ENCODE peak calls at places on chromosomes 13 and 19, in six cellular contexts. One of them, this sample, is unnamed.

GRCh38 chr19:23525265-23525862 is 130.1 kb upstream of the ZNF91 start:
- DNase-seq in activated T-helper 1 cell treated with Interleukin-2 at 50 U/mL for 16 hours: no peak
- DNase-seq in neuronal stem cell: no peak
- DNase-seq in stimulated activated CD8-positive, alpha-beta memory T cell treated with anti-CD3 and anti-CD28 coated beads, Interleukin-15, amount 100 ng/mL, for 24 hours: no peak
- DNase-seq in activated B cell treated with CpG ODN at 0.5 μM for 24 hours: no peak
- DNase-seq in activated T-helper 9 cell treated with anti-CD3 and anti-CD28 coated beads, Interleukin-2, amount 50 U/mL, for 16 hours: no peak
- DNase-seq in this sample: no peak

GRCh38 chr13:39655041-39655568 is 357 bp upstream of the COG6 start:
- DNase-seq in activated T-helper 9 cell treated with anti-CD3 and anti-CD28 coated beads, Interleukin-2, amount 50 U/mL, for 16 hours: no peak
- DNase-seq in neuronal stem cell: peak
- DNase-seq in activated B cell treated with CpG ODN at 0.5 μM for 24 hours: no peak
- DNase-seq in activated T-helper 1 cell treated with Interleukin-2 at 50 U/mL for 16 hours: no peak
- DNase-seq in stimulated activated CD8-positive, alpha-beta memory T cell treated with anti-CD3 and anti-CD28 coated beads, Interleukin-15, amount 100 ng/mL, for 24 hours: no peak
- DNase-seq in this sample: no peak

GRCh38 chr13:97339019-97339988 is 94.7 kb upstream of the RAP2A start:
- DNase-seq in activated T-helper 9 cell treated with anti-CD3 and anti-CD28 coated beads, Interleukin-2, amount 50 U/mL, for 16 hours: no peak
- DNase-seq in activated B cell treated with CpG ODN at 0.5 μM for 24 hours: no peak
- DNase-seq in neuronal stem cell: no peak
- DNase-seq in stimulated activated CD8-positive, alpha-beta memory T cell treated with anti-CD3 and anti-CD28 coated beads, Interleukin-15, amount 100 ng/mL, for 24 hours: no peak
- DNase-seq in activated T-helper 1 cell treated with Interleukin-2 at 50 U/mL for 16 hours: no peak
- DNase-seq in this sample: peak

GRCh38 chr19:9793051-9793591 is 24.6 kb upstream of the ZNF846 start:
- DNase-seq in activated T-helper 9 cell treated with anti-CD3 and anti-CD28 coated beads, Interleukin-2, amount 50 U/mL, for 16 hours: peak
- DNase-seq in activated B cell treated with CpG ODN at 0.5 μM for 24 hours: no peak
- DNase-seq in neuronal stem cell: no peak
- DNase-seq in activated T-helper 1 cell treated with Interleukin-2 at 50 U/mL for 16 hours: peak
- DNase-seq in stimulated activated CD8-positive, alpha-beta memory T cell treated with anti-CD3 and anti-CD28 coated beads, Interleukin-15, amount 100 ng/mL, for 24 hours: peak
- DNase-seq in this sample: no peak

GRCh38 chr13:99636728-99637353 is 135.6 kb downstream of the TM9SF2 start:
- DNase-seq in neuronal stem cell: no peak
- DNase-seq in activated T-helper 1 cell treated with Interleukin-2 at 50 U/mL for 16 hours: no peak
- DNase-seq in activated B cell treated with CpG ODN at 0.5 μM for 24 hours: no peak
- DNase-seq in stimulated activated CD8-positive, alpha-beta memory T cell treated with anti-CD3 and anti-CD28 coated beads, Interleukin-15, amount 100 ng/mL, for 24 hours: no peak
- DNase-seq in activated T-helper 9 cell treated with anti-CD3 and anti-CD28 coated beads, Interleukin-2, amount 50 U/mL, for 16 hours: no peak
- DNase-seq in this sample: no peak

GRCh38 chr19:1618157-1619093 is 13.2 kb upstream of the UQCR11 start:
- DNase-seq in activated B cell treated with CpG ODN at 0.5 μM for 24 hours: no peak
- DNase-seq in stimulated activated CD8-positive, alpha-beta memory T cell treated with anti-CD3 and anti-CD28 coated beads, Interleukin-15, amount 100 ng/mL, for 24 hours: no peak
- DNase-seq in neuronal stem cell: no peak
- DNase-seq in activated T-helper 1 cell treated with Interleukin-2 at 50 U/mL for 16 hours: no peak
- DNase-seq in activated T-helper 9 cell treated with anti-CD3 and anti-CD28 coated beads, Interleukin-2, amount 50 U/mL, for 16 hours: no peak
- DNase-seq in this sample: peak

GRCh38 chr13:108226184-108226583 is 8.0 kb downstream of the ABHD13 start:
- DNase-seq in activated T-helper 9 cell treated with anti-CD3 and anti-CD28 coated beads, Interleukin-2, amount 50 U/mL, for 16 hours: no peak
- DNase-seq in activated B cell treated with CpG ODN at 0.5 μM for 24 hours: no peak
- DNase-seq in activated T-helper 1 cell treated with Interleukin-2 at 50 U/mL for 16 hours: no peak
- DNase-seq in stimulated activated CD8-positive, alpha-beta memory T cell treated with anti-CD3 and anti-CD28 coated beads, Interleukin-15, amount 100 ng/mL, for 24 hours: no peak
- DNase-seq in neuronal stem cell: no peak
- DNase-seq in this sample: peak

GRCh38 chr13:113102727-113103126 is 2.9 kb upstream of the F7 start:
- DNase-seq in activated B cell treated with CpG ODN at 0.5 μM for 24 hours: no peak
- DNase-seq in neuronal stem cell: no peak
- DNase-seq in stimulated activated CD8-positive, alpha-beta memory T cell treated with anti-CD3 and anti-CD28 coated beads, Interleukin-15, amount 100 ng/mL, for 24 hours: no peak
- DNase-seq in activated T-helper 1 cell treated with Interleukin-2 at 50 U/mL for 16 hours: no peak
- DNase-seq in activated T-helper 9 cell treated with anti-CD3 and anti-CD28 coated beads, Interleukin-2, amount 50 U/mL, for 16 hours: no peak
- DNase-seq in this sample: no peak

GRCh38 chr19:6476896-6477431 is 4.6 kb downstream of the DENND1C start:
- DNase-seq in neuronal stem cell: no peak
- DNase-seq in activated T-helper 1 cell treated with Interleukin-2 at 50 U/mL for 16 hours: no peak
- DNase-seq in activated T-helper 9 cell treated with anti-CD3 and anti-CD28 coated beads, Interleukin-2, amount 50 U/mL, for 16 hours: no peak
- DNase-seq in activated B cell treated with CpG ODN at 0.5 μM for 24 hours: no peak
- DNase-seq in stimulated activated CD8-positive, alpha-beta memory T cell treated with anti-CD3 and anti-CD28 coated beads, Interleukin-15, amount 100 ng/mL, for 24 hours: no peak
- DNase-seq in this sample: no peak

GRCh38 chr13:76792680-76793334 is 93.4 kb downstream of the KCTD12 start:
- DNase-seq in activated T-helper 1 cell treated with Interleukin-2 at 50 U/mL for 16 hours: no peak
- DNase-seq in stimulated activated CD8-positive, alpha-beta memory T cell treated with anti-CD3 and anti-CD28 coated beads, Interleukin-15, amount 100 ng/mL, for 24 hours: no peak
- DNase-seq in activated B cell treated with CpG ODN at 0.5 μM for 24 hours: no peak
- DNase-seq in activated T-helper 9 cell treated with anti-CD3 and anti-CD28 coated beads, Interleukin-2, amount 50 U/mL, for 16 hours: no peak
- DNase-seq in neuronal stem cell: no peak
- DNase-seq in this sample: no peak

GRCh38 chr19:19256072-19256969 is 16.8 kb downstream of the TM6SF2 start:
- DNase-seq in neuronal stem cell: no peak
- DNase-seq in activated B cell treated with CpG ODN at 0.5 μM for 24 hours: no peak
- DNase-seq in activated T-helper 9 cell treated with anti-CD3 and anti-CD28 coated beads, Interleukin-2, amount 50 U/mL, for 16 hours: no peak
- DNase-seq in stimulated activated CD8-positive, alpha-beta memory T cell treated with anti-CD3 and anti-CD28 coated beads, Interleukin-15, amount 100 ng/mL, for 24 hours: no peak
- DNase-seq in activated T-helper 1 cell treated with Interleukin-2 at 50 U/mL for 16 hours: no peak
- DNase-seq in this sample: no peak

GRCh38 chr13:85230754-85231153 is 568.5 kb downstream of the SLITRK6 start:
- DNase-seq in stimulated activated CD8-positive, alpha-beta memory T cell treated with anti-CD3 and anti-CD28 coated beads, Interleukin-15, amount 100 ng/mL, for 24 hours: no peak
- DNase-seq in activated T-helper 1 cell treated with Interleukin-2 at 50 U/mL for 16 hours: no peak
- DNase-seq in activated B cell treated with CpG ODN at 0.5 μM for 24 hours: no peak
- DNase-seq in activated T-helper 9 cell treated with anti-CD3 and anti-CD28 coated beads, Interleukin-2, amount 50 U/mL, for 16 hours: no peak
- DNase-seq in neuronal stem cell: no peak
- DNase-seq in this sample: no peak

GRCh38 chr19:34044011-34044410 is 128.3 kb upstream of the LSM14A start:
- DNase-seq in activated B cell treated with CpG ODN at 0.5 μM for 24 hours: no peak
- DNase-seq in activated T-helper 1 cell treated with Interleukin-2 at 50 U/mL for 16 hours: no peak
- DNase-seq in activated T-helper 9 cell treated with anti-CD3 and anti-CD28 coated beads, Interleukin-2, amount 50 U/mL, for 16 hours: no peak
- DNase-seq in stimulated activated CD8-positive, alpha-beta memory T cell treated with anti-CD3 and anti-CD28 coated beads, Interleukin-15, amount 100 ng/mL, for 24 hours: no peak
- DNase-seq in neuronal stem cell: no peak
- DNase-seq in this sample: no peak

GRCh38 chr13:70339738-70340137 is 231.5 kb upstream of the KLHL1 start:
- DNase-seq in neuronal stem cell: no peak
- DNase-seq in activated B cell treated with CpG ODN at 0.5 μM for 24 hours: no peak
- DNase-seq in activated T-helper 1 cell treated with Interleukin-2 at 50 U/mL for 16 hours: no peak
- DNase-seq in activated T-helper 9 cell treated with anti-CD3 and anti-CD28 coated beads, Interleukin-2, amount 50 U/mL, for 16 hours: no peak
- DNase-seq in stimulated activated CD8-positive, alpha-beta memory T cell treated with anti-CD3 and anti-CD28 coated beads, Interleukin-15, amount 100 ng/mL, for 24 hours: no peak
- DNase-seq in this sample: peak

GRCh38 chr19:3601021-3601420 is 5.7 kb downstream of the TBXA2R start:
- DNase-seq in activated B cell treated with CpG ODN at 0.5 μM for 24 hours: no peak
- DNase-seq in activated T-helper 1 cell treated with Interleukin-2 at 50 U/mL for 16 hours: no peak
- DNase-seq in neuronal stem cell: no peak
- DNase-seq in stimulated activated CD8-positive, alpha-beta memory T cell treated with anti-CD3 and anti-CD28 coated beads, Interleukin-15, amount 100 ng/mL, for 24 hours: no peak
- DNase-seq in activated T-helper 9 cell treated with anti-CD3 and anti-CD28 coated beads, Interleukin-2, amount 50 U/mL, for 16 hours: no peak
- DNase-seq in this sample: no peak

GRCh38 chr19:51333836-51334460 is 8.0 kb downstream of the VSIG10L start:
- DNase-seq in stimulated activated CD8-positive, alpha-beta memory T cell treated with anti-CD3 and anti-CD28 coated beads, Interleukin-15, amount 100 ng/mL, for 24 hours: no peak
- DNase-seq in activated T-helper 9 cell treated with anti-CD3 and anti-CD28 coated beads, Interleukin-2, amount 50 U/mL, for 16 hours: no peak
- DNase-seq in activated T-helper 1 cell treated with Interleukin-2 at 50 U/mL for 16 hours: no peak
- DNase-seq in neuronal stem cell: no peak
- DNase-seq in activated B cell treated with CpG ODN at 0.5 μM for 24 hours: no peak
- DNase-seq in this sample: no peak

GRCh38 chr13:89066868-89067466 is 1395.8 kb downstream of the SLITRK5 start:
- DNase-seq in activated T-helper 1 cell treated with Interleukin-2 at 50 U/mL for 16 hours: no peak
- DNase-seq in neuronal stem cell: peak
- DNase-seq in activated T-helper 9 cell treated with anti-CD3 and anti-CD28 coated beads, Interleukin-2, amount 50 U/mL, for 16 hours: no peak
- DNase-seq in activated B cell treated with CpG ODN at 0.5 μM for 24 hours: no peak
- DNase-seq in stimulated activated CD8-positive, alpha-beta memory T cell treated with anti-CD3 and anti-CD28 coated beads, Interleukin-15, amount 100 ng/mL, for 24 hours: no peak
- DNase-seq in this sample: peak

GRCh38 chr13:100773923-100774641 is 99.5 kb upstream of the TMTC4 start:
- DNase-seq in neuronal stem cell: no peak
- DNase-seq in activated B cell treated with CpG ODN at 0.5 μM for 24 hours: no peak
- DNase-seq in activated T-helper 9 cell treated with anti-CD3 and anti-CD28 coated beads, Interleukin-2, amount 50 U/mL, for 16 hours: no peak
- DNase-seq in stimulated activated CD8-positive, alpha-beta memory T cell treated with anti-CD3 and anti-CD28 coated beads, Interleukin-15, amount 100 ng/mL, for 24 hours: no peak
- DNase-seq in activated T-helper 1 cell treated with Interleukin-2 at 50 U/mL for 16 hours: no peak
- DNase-seq in this sample: no peak

GRCh38 chr13:30466841-30467252 is 1.1 kb upstream of the HMGB1 start:
- DNase-seq in neuronal stem cell: no peak
- DNase-seq in activated T-helper 9 cell treated with anti-CD3 and anti-CD28 coated beads, Interleukin-2, amount 50 U/mL, for 16 hours: no peak
- DNase-seq in activated B cell treated with CpG ODN at 0.5 μM for 24 hours: no peak
- DNase-seq in stimulated activated CD8-positive, alpha-beta memory T cell treated with anti-CD3 and anti-CD28 coated beads, Interleukin-15, amount 100 ng/mL, for 24 hours: no peak
- DNase-seq in activated T-helper 1 cell treated with Interleukin-2 at 50 U/mL for 16 hours: no peak
- DNase-seq in this sample: no peak

GRCh38 chr19:30216453-30216852 is 155.7 kb upstream of the ZNF536 start:
- DNase-seq in activated B cell treated with CpG ODN at 0.5 μM for 24 hours: no peak
- DNase-seq in activated T-helper 9 cell treated with anti-CD3 and anti-CD28 coated beads, Interleukin-2, amount 50 U/mL, for 16 hours: no peak
- DNase-seq in stimulated activated CD8-positive, alpha-beta memory T cell treated with anti-CD3 and anti-CD28 coated beads, Interleukin-15, amount 100 ng/mL, for 24 hours: no peak
- DNase-seq in activated T-helper 1 cell treated with Interleukin-2 at 50 U/mL for 16 hours: no peak
- DNase-seq in neuronal stem cell: no peak
- DNase-seq in this sample: no peak

GRCh38 chr19:22052644-22053013 is 345 bp downstream of the ZNF257 start:
- DNase-seq in activated T-helper 9 cell treated with anti-CD3 and anti-CD28 coated beads, Interleukin-2, amount 50 U/mL, for 16 hours: peak
- DNase-seq in stimulated activated CD8-positive, alpha-beta memory T cell treated with anti-CD3 and anti-CD28 coated beads, Interleukin-15, amount 100 ng/mL, for 24 hours: no peak
- DNase-seq in activated B cell treated with CpG ODN at 0.5 μM for 24 hours: no peak
- DNase-seq in neuronal stem cell: no peak
- DNase-seq in activated T-helper 1 cell treated with Interleukin-2 at 50 U/mL for 16 hours: peak
- DNase-seq in this sample: peak

GRCh38 chr13:109790071-109790470 is 3.7 kb upstream of the IRS2 start:
- DNase-seq in activated B cell treated with CpG ODN at 0.5 μM for 24 hours: no peak
- DNase-seq in stimulated activated CD8-positive, alpha-beta memory T cell treated with anti-CD3 and anti-CD28 coated beads, Interleukin-15, amount 100 ng/mL, for 24 hours: no peak
- DNase-seq in activated T-helper 1 cell treated with Interleukin-2 at 50 U/mL for 16 hours: no peak
- DNase-seq in activated T-helper 9 cell treated with anti-CD3 and anti-CD28 coated beads, Interleukin-2, amount 50 U/mL, for 16 hours: no peak
- DNase-seq in neuronal stem cell: no peak
- DNase-seq in this sample: peak

GRCh38 chr19:22030680-22031079 is 19.9 kb upstream of the ZNF208 start:
- DNase-seq in stimulated activated CD8-positive, alpha-beta memory T cell treated with anti-CD3 and anti-CD28 coated beads, Interleukin-15, amount 100 ng/mL, for 24 hours: no peak
- DNase-seq in activated B cell treated with CpG ODN at 0.5 μM for 24 hours: no peak
- DNase-seq in activated T-helper 9 cell treated with anti-CD3 and anti-CD28 coated beads, Interleukin-2, amount 50 U/mL, for 16 hours: no peak
- DNase-seq in activated T-helper 1 cell treated with Interleukin-2 at 50 U/mL for 16 hours: no peak
- DNase-seq in neuronal stem cell: no peak
- DNase-seq in this sample: no peak

GRCh38 chr19:4233282-4233853 is 4.0 kb downstream of the EBI3 start:
- DNase-seq in activated B cell treated with CpG ODN at 0.5 μM for 24 hours: peak
- DNase-seq in activated T-helper 1 cell treated with Interleukin-2 at 50 U/mL for 16 hours: peak
- DNase-seq in neuronal stem cell: no peak
- DNase-seq in stimulated activated CD8-positive, alpha-beta memory T cell treated with anti-CD3 and anti-CD28 coated beads, Interleukin-15, amount 100 ng/mL, for 24 hours: peak
- DNase-seq in activated T-helper 9 cell treated with anti-CD3 and anti-CD28 coated beads, Interleukin-2, amount 50 U/mL, for 16 hours: peak
- DNase-seq in this sample: peak

GRCh38 chr13:46354143-46355087 is 32.6 kb downstream of the RUBCNL start:
- DNase-seq in activated T-helper 1 cell treated with Interleukin-2 at 50 U/mL for 16 hours: no peak
- DNase-seq in neuronal stem cell: no peak
- DNase-seq in stimulated activated CD8-positive, alpha-beta memory T cell treated with anti-CD3 and anti-CD28 coated beads, Interleukin-15, amount 100 ng/mL, for 24 hours: no peak
- DNase-seq in activated T-helper 9 cell treated with anti-CD3 and anti-CD28 coated beads, Interleukin-2, amount 50 U/mL, for 16 hours: no peak
- DNase-seq in activated B cell treated with CpG ODN at 0.5 μM for 24 hours: no peak
- DNase-seq in this sample: peak

GRCh38 chr19:18967358-18968146 is 26.5 kb upstream of the HOMER3 start:
- DNase-seq in stimulated activated CD8-positive, alpha-beta memory T cell treated with anti-CD3 and anti-CD28 coated beads, Interleukin-15, amount 100 ng/mL, for 24 hours: no peak
- DNase-seq in neuronal stem cell: no peak
- DNase-seq in activated B cell treated with CpG ODN at 0.5 μM for 24 hours: no peak
- DNase-seq in activated T-helper 1 cell treated with Interleukin-2 at 50 U/mL for 16 hours: no peak
- DNase-seq in activated T-helper 9 cell treated with anti-CD3 and anti-CD28 coated beads, Interleukin-2, amount 50 U/mL, for 16 hours: no peak
- DNase-seq in this sample: peak

GRCh38 chr19:1762243-1763140 is 9.2 kb downstream of the ONECUT3 start:
- DNase-seq in activated T-helper 1 cell treated with Interleukin-2 at 50 U/mL for 16 hours: no peak
- DNase-seq in activated T-helper 9 cell treated with anti-CD3 and anti-CD28 coated beads, Interleukin-2, amount 50 U/mL, for 16 hours: no peak
- DNase-seq in stimulated activated CD8-positive, alpha-beta memory T cell treated with anti-CD3 and anti-CD28 coated beads, Interleukin-15, amount 100 ng/mL, for 24 hours: no peak
- DNase-seq in activated B cell treated with CpG ODN at 0.5 μM for 24 hours: no peak
- DNase-seq in neuronal stem cell: no peak
- DNase-seq in this sample: no peak

GRCh38 chr19:35346193-35347052 is 1.3 kb upstream of the FFAR1 start:
- DNase-seq in activated T-helper 1 cell treated with Interleukin-2 at 50 U/mL for 16 hours: peak
- DNase-seq in activated B cell treated with CpG ODN at 0.5 μM for 24 hours: peak
- DNase-seq in stimulated activated CD8-positive, alpha-beta memory T cell treated with anti-CD3 and anti-CD28 coated beads, Interleukin-15, amount 100 ng/mL, for 24 hours: no peak
- DNase-seq in neuronal stem cell: no peak
- DNase-seq in activated T-helper 9 cell treated with anti-CD3 and anti-CD28 coated beads, Interleukin-2, amount 50 U/mL, for 16 hours: peak
- DNase-seq in this sample: no peak

GRCh38 chr19:4867534-4868285 is at the start of gene PLIN3:
- DNase-seq in activated B cell treated with CpG ODN at 0.5 μM for 24 hours: peak
- DNase-seq in activated T-helper 1 cell treated with Interleukin-2 at 50 U/mL for 16 hours: peak
- DNase-seq in neuronal stem cell: peak
- DNase-seq in stimulated activated CD8-positive, alpha-beta memory T cell treated with anti-CD3 and anti-CD28 coated beads, Interleukin-15, amount 100 ng/mL, for 24 hours: peak
- DNase-seq in activated T-helper 9 cell treated with anti-CD3 and anti-CD28 coated beads, Interleukin-2, amount 50 U/mL, for 16 hours: peak
- DNase-seq in this sample: peak

GRCh38 chr19:2877398-2878331 is 10.5 kb downstream of the ZNF556 start:
- DNase-seq in stimulated activated CD8-positive, alpha-beta memory T cell treated with anti-CD3 and anti-CD28 coated beads, Interleukin-15, amount 100 ng/mL, for 24 hours: no peak
- DNase-seq in activated T-helper 9 cell treated with anti-CD3 and anti-CD28 coated beads, Interleukin-2, amount 50 U/mL, for 16 hours: no peak
- DNase-seq in activated B cell treated with CpG ODN at 0.5 μM for 24 hours: no peak
- DNase-seq in activated T-helper 1 cell treated with Interleukin-2 at 50 U/mL for 16 hours: no peak
- DNase-seq in neuronal stem cell: no peak
- DNase-seq in this sample: no peak

GRCh38 chr19:31233288-31233687 is 115.9 kb downstream of the TSHZ3 start:
- DNase-seq in activated B cell treated with CpG ODN at 0.5 μM for 24 hours: no peak
- DNase-seq in stimulated activated CD8-positive, alpha-beta memory T cell treated with anti-CD3 and anti-CD28 coated beads, Interleukin-15, amount 100 ng/mL, for 24 hours: no peak
- DNase-seq in activated T-helper 9 cell treated with anti-CD3 and anti-CD28 coated beads, Interleukin-2, amount 50 U/mL, for 16 hours: no peak
- DNase-seq in activated T-helper 1 cell treated with Interleukin-2 at 50 U/mL for 16 hours: no peak
- DNase-seq in neuronal stem cell: no peak
- DNase-seq in this sample: no peak

This sample was measured in cardiac muscle cell.